ENCODE peak calls at places on chromosomes 11 and 22, in four cellular contexts. J is NCI-H748 treated with DMSO at 0.1 percent for 48 hours; R is stimulated activated CD4-positive, alpha-beta T cell treated with anti-CD3 and anti-CD28 coated beads, Interleukin-4, amount 100 ng/mL, for 24 hours; A is cardiac fibroblast. T is an unnamed sample.

GRCh38 chr11:68929706-68930605 is 26.3 kb downstream of the IGHMBP2 start:
- DNase-seq in J (no peak), R (no peak), A (no peak), T (no peak)

GRCh38 chr11:122671270-122671906 is 15.9 kb downstream of the UBASH3B start:
- DNase-seq in J (no peak), R (no peak), A (peak), T (no peak)

GRCh38 chr11:78000193-78000592 is 5.7 kb upstream of the INTS4 start:
- DNase-seq in J (peak), R (peak), A (peak), T (no peak)

GRCh38 chr11:19633276-19633675 is 79.4 kb upstream of the NAV2 start:
- DNase-seq in J (no peak), R (no peak), A (peak), T (no peak)

GRCh38 chr11:119493712-119494111 is 70.7 kb upstream of the THY1 start:
- DNase-seq in J (no peak), R (no peak), A (no peak), T (no peak)

GRCh38 chr11:783581-784015 is 6.3 kb downstream of the CEND1 start:
- DNase-seq in J (peak), R (peak), A (peak), T (no peak)

GRCh38 chr11:68142028-68142412 is 20.8 kb upstream of the CHKA start:
- DNase-seq in J (no peak), R (peak), A (no peak), T (peak)

GRCh38 chr22:29916007-29916544 is 33.1 kb downstream of the MTMR3 start:
- DNase-seq in J (peak), R (no peak), A (no peak), T (no peak)

GRCh38 chr11:72736452-72737069 is 15.6 kb downstream of the ARAP1 start:
- DNase-seq in J (no peak), R (peak), A (peak), T (peak)

GRCh38 chr11:44780940-44781631 is 54.3 kb downstream of the TSPAN18 start:
- DNase-seq in J (no peak), R (no peak), A (peak), T (no peak)

GRCh38 chr11:46710821-46711269 is 8.2 kb upstream of the F2 start:
- DNase-seq in J (no peak), R (no peak), A (peak), T (no peak)

GRCh38 chr11:85947431-85948272 is 92.5 kb downstream of the CCDC83 start:
- DNase-seq in J (no peak), R (peak), A (peak), T (no peak)

GRCh38 chr22:35913925-35914324 is 114.7 kb downstream of the RBFOX2 start:
- DNase-seq in J (no peak), R (no peak), A (no peak), T (no peak)